ENCODE peak calls at places on chromosomes 11 and 22, in five cellular contexts. C is MCF 10A, V is body of pancreas, N is psoas muscle, H is nephron progenitor cell. J is an unnamed sample.

GRCh38 chr11:8016396-8016949 is 29.3 kb downstream of the EIF3F start:
- DNase-seq in C (no peak), H (no peak), N (no peak), V (no peak), J (no peak)

GRCh38 chr22:29255064-29255621 is 12.6 kb downstream of the RHBDD3 start:
- DNase-seq in C (no peak), V (no peak), N (no peak), H (no peak), J (no peak)

GRCh38 chr11:68300076-68300830 is 12.1 kb upstream of the LRP5 start:
- DNase-seq in H (no peak), C (no peak), N (no peak), V (no peak), J (no peak)

GRCh38 chr11:65411681-65412070 is 10.9 kb upstream of the NEAT1 start:
- DNase-seq in C (no peak), H (no peak), V (no peak), N (no peak), J (no peak)

GRCh38 chr22:31715157-31715778 is 34.7 kb downstream of the PRR14L start:
- DNase-seq in N (no peak), C (no peak), V (no peak), H (no peak), J (no peak)

GRCh38 chr11:19987243-19987870 is 172.9 kb downstream of the DBX1 start:
- DNase-seq in N (no peak), H (no peak), V (no peak), C (no peak), J (no peak)

GRCh38 chr11:62707277-62707771 is at the start of the genes BSCL2 and GNG3:
- DNase-seq in N (no peak), C (no peak), V (no peak), H (peak), J (no peak)

GRCh38 chr11:102318469-102318868 is 1.2 kb downstream of the BIRC3 start:
- DNase-seq in V (no peak), C (peak), H (no peak), N (no peak), J (no peak)